ENCODE peak calls at places on chromosomes 1 and 21, in nine cellular contexts. X is stimulated activated effector memory CD8-positive, alpha-beta T cell treated with anti-CD3 and anti-CD28 coated beads, Interleukin-12 subunit alpha, Interleukin-12 subunit beta, amount 100 ng/mL, for 72 hours; O is Ammon's horn; S is activated CD8-positive, alpha-beta T cell treated with anti-CD3 and anti-CD28 coated beads, Interleukin-2, amount 10 ng/mL, durations not matched to agents 7 days and 5 days; W is AG04450; N is stimulated activated CD4-positive, alpha-beta T cell treated with anti-CD3 and anti-CD28 coated beads, Interleukin-1b, Interleukin-23, amount 100 ng/mL, for 1 hour; J is RWPE1; C is GM12865; B is A172. R is an unnamed sample.

GRCh38 chr1:101002551-101002950 is 23.0 kb downstream of the DPH5 start:
- DNase-seq in W (no peak), C (peak; percentile 27), J (peak; percentile 50), N (no peak), B (peak; percentile 46), S (no peak), X (no peak), O (no peak), R (peak; percentile 17)

GRCh38 chr1:206895837-206896242 is 1.4 kb upstream of the IL24 start:
- DNase-seq in B (peak; percentile 41), J (no peak), W (no peak), O (peak; percentile 23), S (peak; percentile 9), N (no peak), X (no peak), C (no peak), R (no peak)

GRCh38 chr1:11857164-11857853 is 1.4 kb downstream of the NPPB start:
- DNase-seq in N (no peak), O (no peak), W (no peak), X (no peak), C (no peak), J (no peak), B (no peak), S (no peak), R (no peak)

GRCh38 chr1:117321680-117322609 is 45.3 kb upstream of the MAN1A2 start:
- DNase-seq in C (no peak), N (no peak), X (no peak), W (no peak), O (no peak), S (no peak), J (no peak), B (no peak), R (no peak)

GRCh38 chr1:24112381-24113169 is 640 bp upstream of the MYOM3 start:
- DNase-seq in X (peak; percentile 22), C (peak; percentile 66), S (peak; percentile 75), O (peak; percentile 63), B (peak; percentile 60), J (peak; percentile 62), N (no peak), W (peak; percentile 15), R (peak; percentile 9)

GRCh38 chr1:151832318-151832984 is 849 bp upstream of the RORC start:
- DNase-seq in S (no peak), N (no peak), J (peak; percentile 34), B (peak; percentile 64), X (no peak), C (no peak), O (peak; percentile 71), W (no peak), R (no peak)

GRCh38 chr1:217049081-217049480 is 325.9 kb upstream of the ESRRG start:
- DNase-seq in J (no peak), B (no peak), O (no peak), C (no peak), W (no peak), S (no peak), N (no peak), X (no peak), R (no peak)

GRCh38 chr21:28632718-28633408 is 359.8 kb downstream of the LTN1 start:
- DNase-seq in X (no peak), B (peak; percentile 76), W (no peak), O (no peak), J (peak; percentile 86), C (no peak), S (no peak), N (no peak), R (no peak)

GRCh38 chr1:35577071-35577998 is 4.2 kb downstream of the TFAP2E start:
- DNase-seq in J (no peak), X (peak; percentile 41), W (no peak), B (no peak), C (peak; percentile 83), S (peak; percentile 85), O (no peak), N (no peak), R (no peak)

GRCh38 chr1:160638540-160638857 is 8.3 kb downstream of the SLAMF1 start:
- DNase-seq in N (no peak), C (no peak), X (no peak), B (no peak), S (no peak), W (no peak), J (no peak), O (no peak), R (no peak)

GRCh38 chr1:33713058-33713877 is 150.6 kb upstream of the HMGB4 start:
- DNase-seq in N (no peak), W (no peak), J (no peak), X (no peak), C (no peak), B (no peak), S (no peak), O (no peak), R (no peak)

GRCh38 chr1:51567653-51568052 is 48.6 kb upstream of the EPS15 start:
- DNase-seq in O (no peak), S (no peak), C (no peak), N (no peak), B (peak; percentile 84), X (no peak), J (peak; percentile 32), W (peak; percentile 30), R (no peak)

GRCh38 chr1:9844106-9844505 is 20.3 kb upstream of the CLSTN1 start:
- DNase-seq in C (no peak), X (no peak), N (no peak), W (no peak), O (peak; percentile 84), S (no peak), J (no peak), B (no peak), R (no peak)

R was measured in iPS DF 19.7.